ENCODE peak calls at places on chromosome 2, in five cellular contexts. I is GM12878, W is K562, K is HepG2, B is H1. N is an unnamed sample.

GRCh38 chr2:233816771-233817170 is 37.6 kb downstream of the HJURP start:
- DNase-seq in I (no peak), W (no peak), K (no peak), B (no peak), N (no peak)

GRCh38 chr2:236679906-236680305 is 110.3 kb downstream of the ACKR3 start:
- DNase-seq in I (no peak), W (no peak), K (no peak), B (no peak), N (no peak)

GRCh38 chr2:203534486-203535077 is 519 bp downstream of the RAPH1 start:
- DNase-seq in I (no peak), W (no peak), K (peak; percentile 12), B (no peak), N (no peak)

GRCh38 chr2:44929680-44930273 is 11.7 kb upstream of the SIX3 start:
- DNase-seq in I (no peak), W (no peak), K (no peak), B (peak; percentile 79), N (peak; percentile 73)

GRCh38 chr2:159003555-159003954 is 35.1 kb downstream of the TANC1 start:
- DNase-seq in I (no peak), W (no peak), K (no peak), B (no peak), N (no peak)

GRCh38 chr2:132608222-132608795 is 61.7 kb downstream of the LYPD1 start:
- DNase-seq in I (no peak), W (no peak), K (no peak), B (no peak), N (no peak)

GRCh38 chr2:96118698-96119388 is 2.5 kb upstream of the ADRA2B start:
- DNase-seq in I (no peak), W (no peak), K (no peak), B (no peak), N (no peak)

GRCh38 chr2:890791-891190 is 59.9 kb upstream of the SNTG2 start:
- DNase-seq in I (no peak), W (no peak), K (no peak), B (no peak), N (no peak)

GRCh38 chr2:156325671-156326385 is 6.7 kb downstream of the NR4A2 start:
- DNase-seq in I (no peak), W (no peak), K (no peak), B (no peak), N (no peak)

GRCh38 chr2:238170386-238171071 is 11.8 kb downstream of the ERFE start:
- DNase-seq in I (no peak), W (no peak), K (no peak), B (no peak), N (no peak)

GRCh38 chr2:190693533-190694226 is 44.8 kb downstream of the NAB1 start:
- DNase-seq in I (no peak), W (no peak), K (no peak), B (no peak), N (no peak)

GRCh38 chr2:196131949-196132925 is 39.1 kb downstream of the STK17B start:
- DNase-seq in I (no peak), W (no peak), K (no peak), B (no peak), N (peak; percentile 30)

GRCh38 chr2:190786404-190787166 is 94.0 kb upstream of the GLS start:
- DNase-seq in I (no peak), W (no peak), K (no peak), B (no peak), N (no peak)

GRCh38 chr2:238095143-238095542 is 5.0 kb upstream of the ESPNL start:
- DNase-seq in I (no peak), W (no peak), K (no peak), B (no peak), N (no peak)

GRCh38 chr2:186728631-186729030 is 34.8 kb downstream of the FAM171B start:
- DNase-seq in I (no peak), W (no peak), K (no peak), B (no peak), N (no peak)

GRCh38 chr2:200051621-200051945 is 96.2 kb downstream of the MAIP1 start:
- DNase-seq in I (no peak), W (no peak), K (no peak), B (no peak), N (no peak)

GRCh38 chr2:16235747-16236146 is 295.4 kb downstream of the MYCN start:
- DNase-seq in I (no peak), W (no peak), K (no peak), B (no peak), N (no peak)
- TF ChIP-seq ATF2 in I (no peak), W (no peak), K (no peak), B (no peak), N (no peak)

GRCh38 chr2:160489096-160489495 is 4.5 kb downstream of the RBMS1 start:
- DNase-seq in I (no peak), W (no peak), K (no peak), B (no peak), N (no peak)
- TF ChIP-seq ATF2 in I (no peak), W (no peak), K (no peak), B (no peak), N (no peak)

DNA sequence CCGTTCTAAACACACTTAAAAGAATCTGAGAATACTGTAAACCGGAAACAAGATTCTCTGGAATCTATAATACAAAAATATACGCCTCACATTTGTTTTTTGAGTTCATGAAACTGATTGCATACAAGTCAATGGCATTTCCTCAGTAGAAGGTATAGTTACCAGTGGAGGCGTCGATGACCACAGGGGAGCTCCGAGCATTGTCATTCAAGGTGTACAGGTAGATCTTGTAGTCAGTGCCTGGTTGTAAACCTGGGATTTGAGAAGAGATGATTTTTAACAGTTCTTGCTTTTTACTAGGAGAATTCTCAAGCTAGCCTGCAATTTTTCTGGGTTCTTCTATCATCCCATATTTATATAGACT is 60.4 kb downstream of the FN1 start:
- DNase-seq in I (no peak), W (no peak), K (no peak), B (no peak), N (no peak)
- TF ChIP-seq ATF2 in I (no peak), W (no peak), K (no peak), B (no peak), N (no peak)

DNA sequence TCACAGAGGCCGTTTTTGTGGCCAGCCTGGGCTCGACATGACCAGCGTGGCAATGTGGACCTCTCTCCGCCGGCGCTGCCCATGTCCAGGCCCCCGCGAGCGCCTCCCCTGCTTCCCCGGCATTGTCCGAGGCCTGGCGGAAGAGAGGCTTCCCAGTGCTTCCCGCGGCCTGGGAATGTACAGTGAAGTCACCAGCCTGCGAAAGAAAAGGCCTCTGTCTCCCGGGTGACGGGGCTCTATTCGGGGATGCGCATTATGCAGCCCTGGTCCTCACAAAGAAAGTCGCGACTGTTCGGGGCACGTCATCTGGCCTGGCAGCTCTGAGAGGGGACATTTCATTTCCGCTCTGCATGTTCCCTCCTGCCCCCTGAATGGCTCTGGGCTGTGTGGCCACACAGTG is 109.2 kb upstream of the AGAP1 start:
- DNase-seq in I (no peak), W (no peak), K (no peak), B (peak; percentile 56), N (peak; percentile 59)
- TF ChIP-seq ATF2 in I (no peak), W (no peak), K (no peak), B (no peak), N (no peak)

DNA sequence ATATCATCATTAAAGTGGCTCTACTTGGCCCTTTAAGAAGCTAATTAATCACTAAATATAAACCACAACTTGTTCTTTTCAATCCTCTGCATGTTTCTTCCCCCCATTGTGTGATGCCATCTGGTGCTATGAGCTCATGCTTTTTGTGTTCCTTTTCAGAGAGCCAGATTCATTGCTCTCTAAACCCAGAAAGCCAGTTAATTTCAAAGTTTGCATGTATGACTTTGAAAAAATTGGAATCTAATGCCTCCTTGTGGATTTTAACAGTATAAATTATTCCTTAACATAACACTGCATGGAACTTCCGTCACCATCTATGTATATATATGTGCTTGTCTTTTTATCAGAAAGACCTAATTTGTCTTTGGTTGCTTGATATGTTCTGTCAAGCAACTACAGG is 31.1 kb downstream of the TMEM178A start:
- DNase-seq in I (no peak), W (no peak), K (peak; percentile 12), B (no peak), N (no peak)
- TF ChIP-seq ATF2 in I (no peak), W (no peak), K (no peak), B (no peak), N (no peak)

GRCh38 chr2:8158714-8159113 is 523.1 kb upstream of the ID2 start:
- DNase-seq in I (no peak), W (no peak), K (no peak), B (no peak), N (no peak)

GRCh38 chr2:8159211-8159965 is 522.5 kb upstream of the ID2 start:
- DNase-seq in I (no peak), W (no peak), K (no peak), B (no peak), N (no peak)

GRCh38 chr2:8157621-8158020 is 524.2 kb upstream of the ID2 start:
- DNase-seq in I (no peak), W (no peak), K (no peak), B (no peak), N (no peak)

GRCh38 chr2:8160959-8161358 is 520.9 kb upstream of the ID2 start:
- DNase-seq in I (no peak), W (no peak), K (no peak), B (no peak), N (no peak)

GRCh38 chr2:8159966-8160603 is 521.8 kb upstream of the ID2 start:
- DNase-seq in I (peak; percentile 40), W (no peak), K (peak; percentile 19), B (no peak), N (no peak)
- TF ChIP-seq ATF2 in I (no peak), W (no peak), K (no peak), B (no peak), N (no peak)

DNA sequence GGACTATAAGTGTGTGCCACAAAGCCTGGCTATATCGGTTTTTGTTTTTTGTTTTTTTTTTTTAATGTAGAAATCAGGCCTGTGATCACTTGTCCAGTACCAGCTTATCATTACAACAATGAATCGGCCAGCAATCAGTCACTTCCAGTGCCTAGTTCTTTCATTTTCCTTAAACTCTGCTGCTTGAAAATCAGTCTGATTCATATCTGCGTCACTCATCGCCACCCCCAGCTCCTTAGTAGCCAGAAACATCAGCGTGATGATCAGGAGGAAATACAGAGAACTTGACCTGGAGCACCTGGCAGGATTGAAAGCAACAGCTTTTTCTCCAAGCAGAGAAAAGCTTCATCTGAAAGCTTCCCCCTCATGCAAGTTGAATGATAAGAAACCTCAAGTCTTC is 75.4 kb downstream of the SPTBN1 start:
- DNase-seq in I (no peak), W (no peak), K (no peak), B (no peak), N (no peak)
- TF ChIP-seq ATF2 in I (no peak), W (no peak), K (no peak), B (no peak), N (no peak)

GRCh38 chr2:127173073-127173472 is 47.0 kb downstream of the CYP27C1 start:
- DNase-seq in I (no peak), W (no peak), K (no peak), B (no peak), N (no peak)
- TF ChIP-seq ATF2 in I (no peak), W (no peak), K (no peak), B (no peak), N (no peak)

GRCh38 chr2:47520825-47521665 is 118.1 kb downstream of the MSH2 start:
- DNase-seq in I (peak; percentile 28), W (no peak), K (no peak), B (peak; percentile 61), N (peak; percentile 62)
- TF ChIP-seq ATF2 in I (no peak), W (no peak), K (no peak), B (no peak), N (no peak)

N was measured in WTC11.